ENCODE peak calls at places on chromosome X, in five cellular contexts. E is GM23338, A is lung, Q is heart right ventricle, S is prostate gland. J is an unnamed sample.

GRCh38 chrX:63349307-63349706 is 1.8 kb downstream of the SPIN4 start:
- DNase-seq in E (peak; percentile 2), A (no peak), Q (no peak), S (no peak), J (no peak)

GRCh38 chrX:109841869-109842579 is 109.0 kb upstream of the ACSL4 start:
- DNase-seq in E (no peak), A (no peak), Q (no peak), S (no peak), J (no peak)

GRCh38 chrX:8191022-8191421 is 20.0 kb upstream of the VCX2 start:
- DNase-seq in E (no peak), A (peak; percentile 57), Q (no peak), S (peak; percentile 6), J (no peak)

GRCh38 chrX:137574102-137574783 is 8.3 kb downstream of the ZIC3 start:
- DNase-seq in E (peak; percentile 85), A (no peak), Q (no peak), S (no peak), J (no peak)

GRCh38 chrX:74519870-74520269 is 94.6 kb downstream of the RLIM start:
- DNase-seq in E (no peak), A (no peak), Q (no peak), S (no peak), J (no peak)

GRCh38 chrX:139739138-139739537 is 31.2 kb upstream of the MCF2 start:
- DNase-seq in E (no peak), A (no peak), Q (no peak), S (no peak), J (no peak)

GRCh38 chrX:10633722-10634121 is 13.3 kb upstream of the MID1 start:
- DNase-seq in E (peak; percentile 24), A (peak; percentile 38), Q (peak; percentile 22), S (no peak), J (no peak)

GRCh38 chrX:11770320-11770719 is 12.3 kb downstream of the MSL3 start:
- DNase-seq in E (peak; percentile 59), A (no peak), Q (no peak), S (peak; percentile 14), J (no peak)

GRCh38 chrX:76802698-76803097 is 375.2 kb downstream of the MAGEE1 start:
- DNase-seq in E (no peak), A (no peak), Q (no peak), S (no peak), J (no peak)

GRCh38 chrX:23788946-23789345 is 6.0 kb downstream of the SAT1 start:
- DNase-seq in E (no peak), A (no peak), Q (no peak), S (no peak), J (no peak)

GRCh38 chrX:153725832-153726285 is 1.2 kb downstream of the ABCD1 start:
- DNase-seq in E (no peak), A (no peak), Q (no peak), S (no peak), J (no peak)

GRCh38 chrX:153728095-153728494 is 3.4 kb downstream of the ABCD1 start:
- DNase-seq in E (peak; percentile 11), A (no peak), Q (no peak), S (no peak), J (no peak)

GRCh38 chrX:153725039-153725831 is 579 bp downstream of the ABCD1 start:
- DNase-seq in E (peak; percentile 38), A (no peak), Q (no peak), S (no peak), J (no peak)

GRCh38 chrX:153727108-153727931 is 2.7 kb downstream of the ABCD1 start:
- DNase-seq in E (no peak), A (no peak), Q (peak; percentile 50), S (peak; percentile 60), J (peak; percentile 73)

DNA sequence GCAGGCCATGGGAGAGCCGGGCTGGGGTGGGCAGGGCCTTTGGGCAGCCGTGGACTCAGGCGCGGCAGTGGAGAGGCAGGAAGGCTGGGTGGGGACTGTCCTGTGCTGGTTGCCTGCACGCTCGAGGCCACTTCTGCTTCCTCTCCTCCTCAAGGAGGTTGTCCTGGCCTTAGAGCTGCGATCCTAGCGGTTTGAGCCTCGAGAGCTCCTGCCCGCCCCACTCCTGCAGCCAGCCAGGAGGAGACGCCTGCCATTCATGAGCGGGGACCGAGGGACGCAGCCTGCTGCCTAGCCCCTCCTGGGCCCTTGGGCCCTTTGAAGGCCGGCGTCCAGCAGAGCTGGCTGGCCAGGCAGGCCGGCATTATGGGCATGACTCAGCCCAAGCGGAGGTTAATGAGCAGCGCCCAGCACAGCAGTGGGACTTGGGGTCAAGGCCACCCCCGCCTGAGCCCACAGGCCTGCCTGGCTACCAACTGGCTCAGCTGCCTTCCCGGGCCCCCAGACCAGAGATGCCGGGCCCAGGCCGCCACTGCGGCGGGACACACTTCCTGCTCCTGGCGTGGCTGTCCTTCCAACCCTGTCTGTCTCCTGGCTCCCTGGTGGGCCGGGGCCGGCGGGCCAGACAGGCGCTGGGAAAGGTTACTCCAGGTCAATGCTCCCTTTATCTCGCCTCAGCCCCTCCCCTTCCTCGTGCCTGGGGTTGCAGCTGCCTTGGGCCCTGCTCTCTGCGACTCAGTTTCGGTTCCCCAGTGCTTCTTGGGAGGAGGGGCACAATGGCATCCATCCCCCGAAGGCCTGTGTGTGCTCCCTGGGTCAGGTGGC is 1.8 kb downstream of the ABCD1 start:
- DNase-seq in E (peak; percentile 80), A (peak; percentile 60), Q (peak; percentile 62), S (no peak), J (peak; percentile 68)
- H3K4me1 ChIP-seq in E (peaks cover 15% of the 10 kb centered on the region), A (peaks cover 9% of the 10 kb centered on the region), Q (peaks cover 48% of the 10 kb centered on the region), S (no peaks in the 10 kb centered on the region), J (peaks cover 34% of the 10 kb centered on the region)

GRCh38 chrX:13125188-13125587 is 80.8 kb upstream of the FAM9C start:
- DNase-seq in E (no peak), A (no peak), Q (no peak), S (no peak), J (no peak)
- H3K4me1 ChIP-seq in E (no peaks in the 10 kb centered on the region), A (no peaks in the 10 kb centered on the region), Q (peaks cover 26% of the 10 kb centered on the region), S (no peaks in the 10 kb centered on the region), J (peaks cover 4% of the 10 kb centered on the region)

GRCh38 chrX:370244-370962 is 16.3 kb downstream of the PPP2R3B start:
- DNase-seq in E (peak; percentile 47), A (no peak), Q (peak; percentile 29), S (no peak), J (peak; percentile 76)
- H3K4me1 ChIP-seq in E (peaks cover 23% of the 10 kb centered on the region), A (no peaks in the 10 kb centered on the region), Q (peaks cover 37% of the 10 kb centered on the region), S (peaks cover 4% of the 10 kb centered on the region), J (peaks cover 23% of the 10 kb centered on the region)

GRCh38 chrX:39767446-39767845 is 330.3 kb downstream of the BCOR start:
- DNase-seq in E (no peak), A (no peak), Q (no peak), S (peak; percentile 28), J (no peak)

GRCh38 chrX:39766882-39767281 is 330.9 kb downstream of the BCOR start:
- DNase-seq in E (no peak), A (no peak), Q (no peak), S (no peak), J (peak; percentile 63)

GRCh38 chrX:39771089-39771488 is 326.7 kb downstream of the BCOR start:
- DNase-seq in E (no peak), A (no peak), Q (no peak), S (no peak), J (no peak)

GRCh38 chrX:39772057-39772832 is 325.5 kb downstream of the BCOR start:
- DNase-seq in E (peak; percentile 71), A (no peak), Q (no peak), S (no peak), J (no peak)

DNA sequence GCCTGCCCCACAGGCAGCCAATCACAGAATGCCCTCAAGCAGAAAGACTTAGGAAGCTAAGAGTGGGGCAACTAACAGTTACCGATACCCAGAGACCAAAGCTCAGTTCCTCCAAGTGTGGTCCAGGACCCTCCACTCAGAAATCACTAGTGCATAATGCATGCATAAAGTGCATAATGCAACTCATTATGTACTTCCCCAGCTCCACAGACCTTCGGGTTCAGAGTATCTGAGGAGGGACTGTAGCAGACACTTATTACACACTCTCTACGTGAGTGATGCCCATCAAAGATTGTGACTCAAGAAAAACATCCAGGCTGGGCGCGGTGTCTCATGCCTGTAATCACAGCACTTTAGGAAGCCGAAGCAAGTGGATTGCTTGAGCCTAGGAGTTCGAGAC is 328.0 kb downstream of the BCOR start:
- DNase-seq in E (no peak), A (no peak), Q (no peak), S (no peak), J (no peak)
- H3K4me1 ChIP-seq in E (peaks cover 26% of the 10 kb centered on the region), A (no peaks in the 10 kb centered on the region), Q (peaks cover 10% of the 10 kb centered on the region), S (no peaks in the 10 kb centered on the region), J (no peaks in the 10 kb centered on the region)

GRCh38 chrX:133474559-133474958 is 59.3 kb upstream of the GPC4 start:
- DNase-seq in E (no peak), A (no peak), Q (no peak), S (no peak), J (no peak)

GRCh38 chrX:133475953-133476352 is 60.7 kb upstream of the GPC4 start:
- DNase-seq in E (no peak), A (no peak), Q (no peak), S (no peak), J (no peak)

GRCh38 chrX:133475521-133475920 is 60.2 kb upstream of the GPC4 start:
- DNase-seq in E (no peak), A (no peak), Q (peak; percentile 5), S (no peak), J (no peak)

GRCh38 chrX:133468081-133468480 is 52.8 kb upstream of the GPC4 start:
- DNase-seq in E (no peak), A (no peak), Q (no peak), S (no peak), J (no peak)

DNA sequence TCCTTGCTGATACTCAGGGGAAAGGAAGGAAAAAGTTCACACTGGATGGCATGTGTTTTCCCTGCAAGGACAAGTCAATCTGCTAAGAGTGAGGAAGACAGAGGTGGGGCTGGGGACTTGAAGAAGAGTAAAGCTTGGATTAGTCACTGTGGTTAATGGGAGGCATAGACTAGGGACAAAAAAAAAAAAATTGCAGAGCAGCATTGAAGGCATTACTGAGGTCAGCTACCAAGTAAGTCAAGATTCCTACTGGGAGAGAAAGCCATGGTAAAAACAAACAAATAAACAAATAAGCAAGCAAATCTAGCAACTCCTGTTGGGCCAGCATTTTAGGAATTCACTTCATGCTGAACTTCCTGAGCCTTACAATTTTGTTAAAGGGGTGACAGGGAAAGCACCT is 58.2 kb upstream of the GPC4 start:
- DNase-seq in E (no peak), A (no peak), Q (no peak), S (no peak), J (no peak)
- H3K4me1 ChIP-seq in E (no peaks in the 10 kb centered on the region), A (no peaks in the 10 kb centered on the region), Q (no peaks in the 10 kb centered on the region), S (no peaks in the 10 kb centered on the region), J (no peaks in the 10 kb centered on the region)

GRCh38 chrX:19793471-19793870 is 93.9 kb downstream of the SH3KBP1 start:
- DNase-seq in E (no peak), A (no peak), Q (no peak), S (no peak), J (no peak)
- H3K4me1 ChIP-seq in E (no peaks in the 10 kb centered on the region), A (no peaks in the 10 kb centered on the region), Q (no peaks in the 10 kb centered on the region), S (no peaks in the 10 kb centered on the region), J (peaks cover 2% of the 10 kb centered on the region)

DNA sequence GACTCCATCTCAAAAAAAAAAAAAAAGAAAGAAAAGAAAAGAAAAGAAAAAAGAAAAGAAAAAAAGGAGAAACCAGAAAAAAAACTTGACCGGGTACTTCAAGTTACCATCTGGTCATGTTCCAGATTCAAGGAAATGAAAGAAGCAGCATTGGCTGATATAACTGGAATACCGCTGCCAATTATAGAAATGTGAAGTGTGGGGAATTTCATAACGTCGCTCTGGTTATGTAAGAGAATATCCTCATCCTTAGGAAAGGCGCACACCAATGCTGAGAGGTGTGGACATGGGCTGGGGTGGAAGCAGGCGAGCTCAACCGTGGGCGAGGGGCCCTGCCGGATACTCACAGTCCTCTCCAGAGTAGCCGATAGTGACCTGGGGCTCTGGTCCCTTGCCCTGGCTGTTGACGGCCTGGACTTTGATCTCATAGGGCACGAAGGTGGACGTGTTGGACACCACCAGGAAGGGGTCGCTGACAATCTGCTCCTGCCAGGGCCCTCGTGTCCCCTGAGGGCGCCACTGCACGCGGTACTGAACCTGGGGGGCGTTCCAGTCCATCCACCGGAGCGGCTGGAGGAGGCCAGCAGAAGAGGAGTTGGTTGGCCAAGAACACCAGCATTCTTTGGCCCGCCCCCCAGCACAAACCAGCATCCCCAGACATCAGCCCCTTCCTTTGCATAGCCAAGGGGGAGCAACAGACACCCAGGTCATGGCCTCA is 19.5 kb downstream of the L1CAM start:
- DNase-seq in E (no peak), A (no peak), Q (no peak), S (no peak), J (no peak)
- H3K4me1 ChIP-seq in E (no peaks in the 10 kb centered on the region), A (no peaks in the 10 kb centered on the region), Q (no peaks in the 10 kb centered on the region), S (no peaks in the 10 kb centered on the region), J (no peaks in the 10 kb centered on the region)